ENCODE peak calls at places on chromosomes 5 and 9, in five cellular contexts. One of them, this sample, is unnamed.

GRCh38 chr9:136100700-136101614 is 5.9 kb upstream of the NACC2 start:
- DNase-seq in mucosa of descending colon: no peak
- DNase-seq in IMR-90: no peak
- DNase-seq in spleen: no peak
- DNase-seq in coronary artery: no peak
- DNase-seq in this sample: no peak

GRCh38 chr5:15993934-15994333 is 185.7 kb downstream of the MARCHF11 start:
- DNase-seq in IMR-90: peak
- DNase-seq in coronary artery: no peak
- DNase-seq in mucosa of descending colon: no peak
- DNase-seq in spleen: no peak
- DNase-seq in this sample: no peak

GRCh38 chr9:72362680-72363139 is 2.3 kb downstream of the ZFAND5 start:
- DNase-seq in spleen: peak
- DNase-seq in IMR-90: peak
- DNase-seq in coronary artery: peak
- DNase-seq in mucosa of descending colon: peak
- DNase-seq in this sample: peak

GRCh38 chr5:167870055-167870454 is 421.4 kb upstream of the WWC1 start:
- DNase-seq in spleen: no peak
- DNase-seq in coronary artery: no peak
- DNase-seq in mucosa of descending colon: no peak
- DNase-seq in IMR-90: no peak
- DNase-seq in this sample: no peak

GRCh38 chr5:89728750-89729149 is 680.8 kb downstream of the CETN3 start:
- DNase-seq in coronary artery: no peak
- DNase-seq in mucosa of descending colon: no peak
- DNase-seq in IMR-90: peak
- DNase-seq in spleen: no peak
- DNase-seq in this sample: peak

GRCh38 chr9:129938291-129938979 is 103.2 kb downstream of the USP20 start:
- DNase-seq in spleen: no peak
- DNase-seq in mucosa of descending colon: no peak
- DNase-seq in coronary artery: no peak
- DNase-seq in IMR-90: peak
- DNase-seq in this sample: no peak

GRCh38 chr9:124342946-124343485 is 72.2 kb downstream of the PSMB7 start:
- DNase-seq in coronary artery: peak
- DNase-seq in IMR-90: peak
- DNase-seq in mucosa of descending colon: peak
- DNase-seq in spleen: peak
- DNase-seq in this sample: peak

GRCh38 chr5:172957458-172957857 is 1.8 kb upstream of the RPL26L1 start:
- DNase-seq in spleen: no peak
- DNase-seq in coronary artery: no peak
- DNase-seq in IMR-90: no peak
- DNase-seq in mucosa of descending colon: no peak
- DNase-seq in this sample: no peak

GRCh38 chr5:160470437-160471341 is 49.0 kb downstream of the PTTG1 start:
- DNase-seq in coronary artery: no peak
- DNase-seq in mucosa of descending colon: no peak
- DNase-seq in IMR-90: peak
- DNase-seq in spleen: no peak
- DNase-seq in this sample: no peak

DNA sequence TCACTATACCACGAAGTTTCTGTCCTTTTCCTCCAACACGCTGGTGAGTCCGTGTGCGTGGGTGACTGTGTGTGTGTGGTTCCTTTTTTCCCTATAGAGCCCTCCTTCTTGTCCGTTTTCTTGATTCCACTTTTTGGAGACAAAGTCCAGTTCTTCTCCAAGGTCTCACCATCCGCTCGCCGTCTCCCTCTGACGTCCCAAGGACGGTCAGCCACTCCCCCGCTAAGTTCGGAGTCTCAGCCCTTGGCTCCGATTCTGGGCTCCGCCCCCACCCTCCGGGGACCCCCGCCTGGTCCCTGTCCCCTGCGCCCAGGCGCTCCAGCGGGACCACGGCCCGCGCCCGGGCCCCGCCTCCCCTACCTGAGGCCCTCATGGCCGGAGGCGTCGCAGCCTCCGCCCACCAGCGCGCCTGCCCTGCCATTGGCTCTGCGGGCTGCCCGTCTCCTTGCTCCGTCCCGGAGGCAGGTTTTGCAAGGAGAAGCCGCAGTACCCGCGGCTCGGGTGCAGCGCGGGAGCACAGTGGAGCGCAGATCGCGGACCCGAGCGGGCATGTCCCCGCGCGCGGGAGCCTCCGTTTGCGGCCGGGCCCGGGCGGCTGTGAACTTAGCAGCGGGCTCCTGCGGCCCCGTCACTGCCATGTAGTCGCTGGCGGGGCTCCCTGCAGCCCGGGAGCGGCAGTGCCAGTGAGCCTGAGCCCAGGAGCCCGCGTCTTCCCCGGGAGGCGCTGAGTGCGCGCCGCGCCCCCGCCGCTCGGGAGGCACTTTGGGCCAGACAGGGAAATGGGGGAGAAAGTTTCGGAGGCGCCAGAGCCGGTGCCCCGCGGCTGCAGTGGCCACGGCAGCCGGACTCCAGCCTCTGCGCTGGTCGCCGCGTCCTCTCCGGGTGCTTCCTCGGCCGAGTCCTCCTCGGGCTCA is at the start of gene MAST4:
- DNase-seq in coronary artery: peak
- DNase-seq in spleen: peak
- DNase-seq in mucosa of descending colon: peak
- DNase-seq in IMR-90: peak
- DNase-seq in this sample: peak
- H3K4me3 ChIP-seq in coronary artery: peak
- H3K4me3 ChIP-seq in spleen: peak
- H3K4me3 ChIP-seq in mucosa of descending colon: peak
- H3K4me3 ChIP-seq in IMR-90: peak
- H3K4me3 ChIP-seq in this sample: peak

DNA sequence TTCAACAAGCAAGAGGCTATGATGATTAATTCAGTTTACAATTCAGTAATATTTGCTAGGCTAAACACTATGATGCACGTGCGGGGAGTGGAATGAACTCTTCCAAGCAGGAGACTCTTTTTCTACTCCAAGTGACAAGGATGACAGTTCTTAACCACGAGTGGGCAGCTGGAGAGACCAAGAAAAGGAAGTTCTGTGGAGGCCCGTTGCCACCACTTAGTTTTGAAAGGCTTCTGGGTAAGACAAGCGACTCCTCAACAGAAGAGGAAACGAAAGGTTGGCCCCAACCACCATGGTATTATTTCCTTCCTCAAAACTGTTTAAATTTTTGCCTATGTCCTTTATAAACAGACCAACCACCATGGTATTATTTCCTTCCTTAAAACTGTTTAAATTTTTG is 2.8 kb downstream of the DCAF12 start:
- DNase-seq in coronary artery: no peak
- DNase-seq in IMR-90: no peak
- DNase-seq in spleen: peak
- DNase-seq in mucosa of descending colon: no peak
- DNase-seq in this sample: no peak
- H3K4me3 ChIP-seq in coronary artery: no peak
- H3K4me3 ChIP-seq in IMR-90: no peak
- H3K4me3 ChIP-seq in spleen: no peak
- H3K4me3 ChIP-seq in mucosa of descending colon: no peak
- H3K4me3 ChIP-seq in this sample: peak

GRCh38 chr9:36470891-36471290 is 70.8 kb upstream of the RNF38 start:
- DNase-seq in spleen: peak
- DNase-seq in IMR-90: peak
- DNase-seq in coronary artery: no peak
- DNase-seq in mucosa of descending colon: peak
- DNase-seq in this sample: peak

GRCh38 chr9:36471359-36471758 is 71.3 kb upstream of the RNF38 start:
- DNase-seq in mucosa of descending colon: no peak
- DNase-seq in IMR-90: no peak
- DNase-seq in coronary artery: no peak
- DNase-seq in spleen: no peak
- DNase-seq in this sample: no peak
- H3K4me3 ChIP-seq in mucosa of descending colon: no peak
- H3K4me3 ChIP-seq in IMR-90: no peak
- H3K4me3 ChIP-seq in coronary artery: peak
- H3K4me3 ChIP-seq in spleen: no peak
- H3K4me3 ChIP-seq in this sample: peak

GRCh38 chr5:31407921-31408714 is 123.8 kb downstream of the DROSHA start:
- DNase-seq in coronary artery: no peak
- DNase-seq in IMR-90: peak
- DNase-seq in mucosa of descending colon: no peak
- DNase-seq in spleen: no peak
- DNase-seq in this sample: no peak
- H3K4me3 ChIP-seq in coronary artery: no peak
- H3K4me3 ChIP-seq in IMR-90: no peak
- H3K4me3 ChIP-seq in mucosa of descending colon: no peak
- H3K4me3 ChIP-seq in spleen: no peak
- H3K4me3 ChIP-seq in this sample: no peak

GRCh38 chr5:78495800-78496199 is 135.4 kb downstream of the SCAMP1 start:
- DNase-seq in IMR-90: no peak
- DNase-seq in mucosa of descending colon: no peak
- DNase-seq in spleen: no peak
- DNase-seq in coronary artery: no peak
- DNase-seq in this sample: no peak
- H3K4me3 ChIP-seq in IMR-90: no peak
- H3K4me3 ChIP-seq in mucosa of descending colon: no peak
- H3K4me3 ChIP-seq in spleen: no peak
- H3K4me3 ChIP-seq in coronary artery: no peak
- H3K4me3 ChIP-seq in this sample: no peak

GRCh38 chr5:135063511-135064234 is 29.6 kb upstream of the PITX1 start:
- DNase-seq in coronary artery: no peak
- DNase-seq in spleen: peak
- DNase-seq in mucosa of descending colon: no peak
- DNase-seq in IMR-90: no peak
- DNase-seq in this sample: no peak
- H3K4me3 ChIP-seq in coronary artery: no peak
- H3K4me3 ChIP-seq in spleen: no peak
- H3K4me3 ChIP-seq in mucosa of descending colon: no peak
- H3K4me3 ChIP-seq in IMR-90: no peak
- H3K4me3 ChIP-seq in this sample: no peak

DNA sequence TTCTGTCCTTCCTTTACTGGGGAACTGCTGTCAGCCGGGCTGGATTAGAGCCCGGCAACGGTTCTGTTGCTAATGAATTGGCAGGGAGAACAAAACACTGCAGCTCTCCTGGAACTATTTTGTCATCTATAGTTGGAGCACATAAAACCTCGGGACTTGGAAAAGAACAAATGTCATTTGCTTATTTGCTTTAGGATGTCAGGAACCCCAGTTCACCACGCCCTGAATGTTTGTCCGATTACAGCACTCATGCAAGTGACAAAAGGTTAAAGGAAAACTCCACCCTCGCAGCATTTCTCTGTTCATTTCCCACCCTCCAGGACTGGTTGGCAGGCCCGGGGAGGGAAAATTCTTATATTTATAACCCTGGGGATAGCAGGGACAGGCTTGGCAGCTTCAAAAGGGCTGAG is 66.5 kb upstream of the PLPP1 start:
- DNase-seq in IMR-90: peak
- DNase-seq in mucosa of descending colon: peak
- DNase-seq in coronary artery: peak
- DNase-seq in spleen: no peak
- DNase-seq in this sample: peak
- H3K4me3 ChIP-seq in IMR-90: no peak
- H3K4me3 ChIP-seq in mucosa of descending colon: no peak
- H3K4me3 ChIP-seq in coronary artery: no peak
- H3K4me3 ChIP-seq in spleen: no peak
- H3K4me3 ChIP-seq in this sample: peak

This sample was measured in left ventricle myocardium inferior.